ENCODE peak calls at places on chromosomes 12 and 14, in ten cellular contexts. H is SK-N-SH, E is HFF-Myc, Y is psoas muscle, R is mucosa of descending colon, V is mesothelial cell of epicardium, N is right atrium auricular region, W is uterus, M is ovary, S is brain microvascular endothelial cell. U is an unnamed sample.

GRCh38 chr12:69105101-69105613 is 134.2 kb upstream of the CPSF6 start:
- DNase-seq in H (no peak), E (no peak), Y (no peak), R (no peak), V (no peak), N (no peak), W (no peak), M (no peak), S (no peak), U (no peak)

GRCh38 chr14:80202888-80203562 is 8.3 kb downstream of the DIO2 start:
- DNase-seq in H (peak), E (no peak), Y (peak), R (no peak), V (no peak), N (no peak), W (no peak), M (no peak), S (no peak), U (no peak)

GRCh38 chr12:49259452-49259851 is 5.4 kb upstream of the TUBA1C start:
- DNase-seq in H (no peak), E (no peak), Y (no peak), R (no peak), V (no peak), N (no peak), W (no peak), M (no peak), S (no peak), U (no peak)

GRCh38 chr14:88592016-88592415 is 29.2 kb downstream of the ZC3H14 start:
- DNase-seq in H (no peak), E (peak), Y (no peak), R (no peak), V (no peak), N (no peak), W (no peak), M (no peak), S (no peak), U (no peak)

GRCh38 chr12:32834122-32834521 is 62.5 kb downstream of the PKP2 start:
- DNase-seq in H (no peak), E (no peak), Y (no peak), R (no peak), V (no peak), N (no peak), W (no peak), M (no peak), S (no peak), U (no peak)

GRCh38 chr12:88552672-88553079 is 27.6 kb downstream of the KITLG start:
- DNase-seq in H (no peak), E (no peak), Y (no peak), R (no peak), V (no peak), N (no peak), W (no peak), M (no peak), S (no peak), U (no peak)

GRCh38 chr14:54650331-54651017 is 83.5 kb downstream of the SAMD4A start:
- DNase-seq in H (no peak), E (peak), Y (peak), R (no peak), V (no peak), N (peak), W (peak), M (no peak), S (peak), U (no peak)

GRCh38 chr12:92581579-92581978 is 121.2 kb upstream of the PLEKHG7 start:
- DNase-seq in H (no peak), E (no peak), Y (no peak), R (no peak), V (no peak), N (no peak), W (no peak), M (no peak), S (no peak), U (no peak)

GRCh38 chr14:56412453-56413434 is 166.9 kb upstream of the TMEM260 start:
- DNase-seq in H (no peak), E (no peak), Y (no peak), R (no peak), V (no peak), N (no peak), W (no peak), M (no peak), S (no peak), U (no peak)

GRCh38 chr14:104721704-104722431 is 2.2 kb upstream of the ADSS1 start:
- DNase-seq in H (no peak), E (no peak), Y (peak), R (no peak), V (no peak), N (no peak), W (no peak), M (no peak), S (no peak), U (no peak)

GRCh38 chr14:26401170-26401968 is 196.5 kb downstream of the NOVA1 start:
- DNase-seq in H (no peak), E (no peak), Y (no peak), R (no peak), V (no peak), N (no peak), W (no peak), M (no peak), S (no peak), U (no peak)

GRCh38 chr12:76611533-76611932 is 52.0 kb upstream of the OSBPL8 start:
- DNase-seq in H (no peak), E (peak), Y (no peak), R (no peak), V (no peak), N (no peak), W (no peak), M (no peak), S (peak), U (no peak)

GRCh38 chr12:8483081-8483479 is 27.3 kb downstream of the CLEC6A start:
- DNase-seq in H (no peak), E (no peak), Y (no peak), R (no peak), V (no peak), N (no peak), W (no peak), M (no peak), S (no peak), U (no peak)

GRCh38 chr12:93199831-93200236 is 177.9 kb upstream of the NUDT4 start:
- DNase-seq in H (no peak), E (no peak), Y (no peak), R (no peak), V (no peak), N (no peak), W (no peak), M (no peak), S (peak), U (no peak)

GRCh38 chr14:61477845-61478438 is 156.6 kb downstream of the PRKCH start:
- DNase-seq in H (no peak), E (no peak), Y (peak), R (peak), V (no peak), N (peak), W (peak), M (peak), S (peak), U (no peak)

GRCh38 chr14:23217032-23217431 is 20.7 kb upstream of the RNF212B start:
- DNase-seq in H (no peak), E (no peak), Y (no peak), R (no peak), V (no peak), N (no peak), W (no peak), M (no peak), S (no peak), U (no peak)

GRCh38 chr12:111126331-111126730 is 206.0 kb upstream of the MYL2 start:
- DNase-seq in H (no peak), E (no peak), Y (no peak), R (no peak), V (no peak), N (no peak), W (no peak), M (no peak), S (no peak), U (no peak)

GRCh38 chr12:53102883-53103807 is at the start of gene SOAT2:
- DNase-seq in H (no peak), E (no peak), Y (no peak), R (no peak), V (no peak), N (no peak), W (no peak), M (no peak), S (no peak), U (no peak)

GRCh38 chr14:92903359-92903758 is 19.6 kb upstream of the CHGA start:
- DNase-seq in H (no peak), E (no peak), Y (no peak), R (no peak), V (no peak), N (no peak), W (no peak), M (no peak), S (no peak), U (no peak)

GRCh38 chr12:101490286-101490920 is 15.3 kb downstream of the SPIC start:
- DNase-seq in H (no peak), E (peak), Y (no peak), R (no peak), V (no peak), N (no peak), W (no peak), M (no peak), S (no peak), U (no peak)

GRCh38 chr14:49955013-49955412 is 62.1 kb downstream of the ARF6 start:
- DNase-seq in H (no peak), E (no peak), Y (no peak), R (no peak), V (no peak), N (no peak), W (no peak), M (no peak), S (no peak), U (no peak)

GRCh38 chr12:14961466-14962155 is at the start of gene ARHGDIB:
- DNase-seq in H (no peak), E (no peak), Y (peak), R (peak), V (no peak), N (no peak), W (no peak), M (no peak), S (no peak), U (peak)

GRCh38 chr12:63419119-63419518 is 249.2 kb downstream of the DPY19L2 start:
- DNase-seq in H (no peak), E (no peak), Y (no peak), R (no peak), V (no peak), N (no peak), W (no peak), M (no peak), S (no peak), U (no peak)

GRCh38 chr12:3313655-3314305 is 177.2 kb upstream of the PRMT8 start:
- DNase-seq in H (peak), E (no peak), Y (no peak), R (no peak), V (no peak), N (no peak), W (no peak), M (no peak), S (no peak), U (no peak)
- TF ChIP-seq CTCF in H (peak), E (peak), Y (peak), R (no peak), V (peak), N (peak), W (no peak), M (no peak), S (peak), U (no peak)

GRCh38 chr12:761276-761675 is 8.9 kb downstream of the WNK1 start:
- DNase-seq in H (no peak), E (no peak), Y (no peak), R (no peak), V (no peak), N (no peak), W (no peak), M (no peak), S (no peak), U (no peak)

GRCh38 chr12:770474-770873 is 18.1 kb downstream of the WNK1 start:
- DNase-seq in H (no peak), E (no peak), Y (no peak), R (no peak), V (no peak), N (no peak), W (no peak), M (no peak), S (no peak), U (no peak)

GRCh38 chr12:768434-768833 is 16.1 kb downstream of the WNK1 start:
- DNase-seq in H (no peak), E (no peak), Y (no peak), R (no peak), V (no peak), N (no peak), W (no peak), M (no peak), S (no peak), U (no peak)

GRCh38 chr12:765861-766260 is 13.5 kb downstream of the WNK1 start:
- DNase-seq in H (no peak), E (no peak), Y (no peak), R (no peak), V (no peak), N (no peak), W (no peak), M (no peak), S (no peak), U (no peak)
- TF ChIP-seq CTCF in H (no peak), E (no peak), Y (no peak), R (no peak), V (no peak), N (no peak), W (no peak), M (no peak), S (no peak), U (no peak)

GRCh38 chr12:131171029-131171428 is 217.3 kb downstream of the ADGRD1 start:
- DNase-seq in H (no peak), E (no peak), Y (no peak), R (no peak), V (no peak), N (no peak), W (no peak), M (no peak), S (no peak), U (no peak)
- TF ChIP-seq CTCF in H (no peak), E (no peak), Y (no peak), R (no peak), V (no peak), N (no peak), W (no peak), M (no peak), S (no peak), U (no peak)

DNA sequence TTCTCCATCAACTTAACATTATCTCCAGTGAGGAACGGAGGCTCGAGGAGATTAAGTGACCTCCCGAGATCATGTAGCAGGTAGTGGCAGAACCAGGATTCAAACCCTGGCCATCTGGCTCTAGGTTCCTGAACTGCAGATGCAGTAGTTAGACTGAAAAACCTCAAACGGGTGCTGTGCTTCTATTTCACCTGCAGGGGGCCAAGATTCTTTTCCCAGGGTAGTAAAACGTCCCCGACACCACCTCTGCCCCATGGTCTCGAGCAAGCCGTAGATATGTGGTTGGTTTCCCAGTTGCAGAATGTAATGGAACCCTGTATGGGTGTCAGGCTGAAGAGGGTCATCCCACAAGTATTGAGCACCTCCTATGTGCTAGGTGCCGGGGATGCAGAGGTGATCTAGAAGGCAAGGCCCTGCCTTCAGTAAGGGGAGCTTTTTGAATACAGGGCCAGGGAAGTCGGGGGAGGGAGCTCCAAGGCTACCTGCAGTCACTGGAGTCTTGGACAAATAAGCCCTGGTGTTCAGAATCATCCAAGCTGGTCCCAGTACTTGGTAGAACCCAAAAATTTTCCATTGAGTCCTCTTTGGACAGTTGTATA is 197.1 kb downstream of the CHST11 start:
- DNase-seq in H (no peak), E (no peak), Y (no peak), R (no peak), V (no peak), N (no peak), W (no peak), M (no peak), S (no peak), U (no peak)
- TF ChIP-seq CTCF in H (peak), E (peak), Y (peak), R (no peak), V (peak), N (peak), W (no peak), M (no peak), S (peak), U (no peak)

DNA sequence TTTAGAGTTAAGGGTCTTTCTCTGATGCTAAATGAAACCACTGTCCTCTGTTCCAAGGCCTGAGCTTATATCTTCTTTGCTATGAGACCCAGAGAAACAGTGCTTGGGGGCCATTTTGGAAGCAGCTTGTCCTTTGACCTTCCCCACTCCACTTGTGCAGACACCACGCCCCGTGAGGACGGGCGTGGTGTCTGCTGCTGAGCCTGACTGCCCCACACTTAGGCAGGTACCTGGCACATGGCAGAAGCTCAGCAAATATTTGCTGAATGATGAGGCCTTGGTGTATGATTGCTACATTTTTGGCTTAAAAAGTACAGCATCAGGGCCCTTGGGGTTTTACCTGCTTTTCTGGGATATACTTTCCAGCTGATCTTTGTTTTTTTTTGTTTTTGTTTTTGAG is 69.9 kb downstream of the RASSF3 start:
- DNase-seq in H (no peak), E (no peak), Y (no peak), R (no peak), V (no peak), N (no peak), W (no peak), M (no peak), S (no peak), U (no peak)
- TF ChIP-seq CTCF in H (no peak), E (no peak), Y (no peak), R (no peak), V (no peak), N (no peak), W (no peak), M (no peak), S (no peak), U (no peak)

GRCh38 chr14:68522510-68523325 is 270.1 kb downstream of the ZFP36L1 start:
- DNase-seq in H (no peak), E (no peak), Y (no peak), R (no peak), V (no peak), N (peak), W (peak), M (peak), S (peak), U (no peak)
- TF ChIP-seq CTCF in H (no peak), E (no peak), Y (no peak), R (no peak), V (no peak), N (no peak), W (peak), M (no peak), S (no peak), U (no peak)

DNA sequence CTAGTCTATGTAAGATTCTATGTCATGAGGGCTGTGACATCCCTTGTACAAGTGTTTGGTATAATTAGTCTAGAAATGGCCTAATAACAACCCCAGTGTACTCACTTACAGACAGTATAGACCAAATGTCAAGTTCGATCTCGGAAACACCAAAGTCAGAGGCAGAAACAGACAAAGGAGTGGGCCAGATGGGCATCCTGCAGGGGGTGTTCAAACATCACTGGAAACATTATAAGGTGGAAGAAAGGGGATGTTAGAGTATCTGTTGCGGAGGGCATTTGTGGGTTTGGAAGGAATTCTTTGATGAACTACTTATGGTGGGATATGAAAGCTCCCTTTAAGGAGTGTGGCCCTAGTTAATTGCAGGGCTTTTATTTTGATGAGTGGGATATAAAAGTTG is 134.6 kb downstream of the ESR2 start:
- DNase-seq in H (no peak), E (no peak), Y (no peak), R (no peak), V (no peak), N (no peak), W (no peak), M (no peak), S (no peak), U (no peak)
- TF ChIP-seq CTCF in H (peak), E (no peak), Y (no peak), R (no peak), V (no peak), N (peak), W (no peak), M (no peak), S (peak), U (no peak)